ENCODE peak calls at places on chromosomes 11 and 22, in five cellular contexts. One of them, this sample, is unnamed.
A peak's percentile ranks its signal among the peaks of the same experiment; 100 is the strongest.

GRCh38 chr11:36512016-36512415 is 1.9 kb upstream of the TRAF6 start:
- DNase-seq in GM12878: no peak
- DNase-seq in K562: no peak
- DNase-seq in HEK293T: no peak
- DNase-seq in SK-N-SH: no peak
- DNase-seq in this sample: peak; percentile 58

GRCh38 chr22:37077802-37078448 is 26.4 kb downstream of the KCTD17 start:
- DNase-seq in GM12878: no peak
- DNase-seq in K562: peak; percentile 61
- DNase-seq in HEK293T: peak; percentile 91
- DNase-seq in SK-N-SH: peak; percentile 94
- DNase-seq in this sample: peak; percentile 29

GRCh38 chr11:113114452-113115027 is 153.3 kb downstream of the NCAM1 start:
- DNase-seq in GM12878: no peak
- DNase-seq in K562: peak; percentile 21
- DNase-seq in HEK293T: peak; percentile 65
- DNase-seq in SK-N-SH: peak; percentile 49
- DNase-seq in this sample: peak; percentile 3

GRCh38 chr22:18952022-18952421 is 15.9 kb upstream of the PRODH start:
- DNase-seq in GM12878: no peak
- DNase-seq in K562: no peak
- DNase-seq in HEK293T: no peak
- DNase-seq in SK-N-SH: no peak
- DNase-seq in this sample: no peak

GRCh38 chr11:65960824-65961266 is 689 bp upstream of the SART1 start:
- DNase-seq in GM12878: no peak
- DNase-seq in K562: no peak
- DNase-seq in HEK293T: no peak
- DNase-seq in SK-N-SH: no peak
- DNase-seq in this sample: no peak

GRCh38 chr11:8167796-8168195 is 1.0 kb downstream of the RIC3 start:
- DNase-seq in GM12878: no peak
- DNase-seq in K562: no peak
- DNase-seq in HEK293T: no peak
- DNase-seq in SK-N-SH: no peak
- DNase-seq in this sample: no peak

GRCh38 chr11:8352852-8353505 is 89.3 kb upstream of the LMO1 start:
- DNase-seq in GM12878: no peak
- DNase-seq in K562: no peak
- DNase-seq in HEK293T: no peak
- DNase-seq in SK-N-SH: no peak
- DNase-seq in this sample: no peak

GRCh38 chr11:4881860-4882500 is at the start of gene OR51T1:
- DNase-seq in GM12878: no peak
- DNase-seq in K562: peak; percentile 66
- DNase-seq in HEK293T: no peak
- DNase-seq in SK-N-SH: no peak
- DNase-seq in this sample: no peak

GRCh38 chr11:17906436-17906835 is 106.4 kb downstream of the SERGEF start:
- DNase-seq in GM12878: no peak
- DNase-seq in K562: peak; percentile 21
- DNase-seq in HEK293T: peak; percentile 34
- DNase-seq in SK-N-SH: peak; percentile 62
- DNase-seq in this sample: no peak

GRCh38 chr11:67436459-67437081 is 912 bp downstream of the PTPRCAP start:
- DNase-seq in GM12878: peak; percentile 75
- DNase-seq in K562: peak; percentile 85
- DNase-seq in HEK293T: no peak
- DNase-seq in SK-N-SH: no peak
- DNase-seq in this sample: no peak

GRCh38 chr11:110710520-110711381 is 1.5 kb downstream of the ARHGAP20 start:
- DNase-seq in GM12878: no peak
- DNase-seq in K562: no peak
- DNase-seq in HEK293T: peak; percentile 59
- DNase-seq in SK-N-SH: peak; percentile 47
- DNase-seq in this sample: peak; percentile 9

GRCh38 chr11:94740083-94740974 is 27.8 kb upstream of the AMOTL1 start:
- DNase-seq in GM12878: no peak
- DNase-seq in K562: no peak
- DNase-seq in HEK293T: peak; percentile 26
- DNase-seq in SK-N-SH: peak; percentile 89
- DNase-seq in this sample: no peak

GRCh38 chr11:17169876-17170275 is 37.9 kb downstream of the PIK3C2A start:
- DNase-seq in GM12878: no peak
- DNase-seq in K562: no peak
- DNase-seq in HEK293T: no peak
- DNase-seq in SK-N-SH: no peak
- DNase-seq in this sample: no peak

GRCh38 chr22:50705219-50705691 is 32.6 kb downstream of the SHANK3 start:
- DNase-seq in GM12878: no peak
- DNase-seq in K562: peak; percentile 61
- DNase-seq in HEK293T: no peak
- DNase-seq in SK-N-SH: peak; percentile 88
- DNase-seq in this sample: no peak

GRCh38 chr11:119125849-119126248 is 4.5 kb downstream of the HINFP start:
- DNase-seq in GM12878: no peak
- DNase-seq in K562: peak; percentile 19
- DNase-seq in HEK293T: no peak
- DNase-seq in SK-N-SH: no peak
- DNase-seq in this sample: no peak

GRCh38 chr11:9568854-9569587 is 4.4 kb upstream of the WEE1 start:
- DNase-seq in GM12878: no peak
- DNase-seq in K562: peak; percentile 44
- DNase-seq in HEK293T: no peak
- DNase-seq in SK-N-SH: peak; percentile 44
- DNase-seq in this sample: peak; percentile 97

GRCh38 chr11:23990346-23990745 is 506.5 kb upstream of the LUZP2 start:
- DNase-seq in GM12878: no peak
- DNase-seq in K562: no peak
- DNase-seq in HEK293T: no peak
- DNase-seq in SK-N-SH: no peak
- DNase-seq in this sample: no peak

GRCh38 chr11:122746050-122746478 is 90.5 kb downstream of the UBASH3B start:
- DNase-seq in GM12878: peak; percentile 87
- DNase-seq in K562: no peak
- DNase-seq in HEK293T: no peak
- DNase-seq in SK-N-SH: no peak
- DNase-seq in this sample: no peak

GRCh38 chr11:34394771-34395300 is 37.0 kb upstream of the ABTB2 start:
- DNase-seq in GM12878: no peak
- DNase-seq in K562: no peak
- DNase-seq in HEK293T: no peak
- DNase-seq in SK-N-SH: no peak
- DNase-seq in this sample: no peak

GRCh38 chr22:38850399-38850798 is 6.6 kb upstream of the NPTXR start:
- DNase-seq in GM12878: no peak
- DNase-seq in K562: no peak
- DNase-seq in HEK293T: no peak
- DNase-seq in SK-N-SH: no peak
- DNase-seq in this sample: no peak

GRCh38 chr22:38853149-38853548 is 9.3 kb upstream of the NPTXR start:
- DNase-seq in GM12878: no peak
- DNase-seq in K562: no peak
- DNase-seq in HEK293T: no peak
- DNase-seq in SK-N-SH: no peak
- DNase-seq in this sample: no peak

GRCh38 chr22:38852522-38852921 is 8.7 kb upstream of the NPTXR start:
- DNase-seq in GM12878: no peak
- DNase-seq in K562: no peak
- DNase-seq in HEK293T: no peak
- DNase-seq in SK-N-SH: no peak
- DNase-seq in this sample: no peak

GRCh38 chr22:38849816-38850215 is 6.0 kb upstream of the NPTXR start:
- DNase-seq in GM12878: no peak
- DNase-seq in K562: no peak
- DNase-seq in HEK293T: no peak
- DNase-seq in SK-N-SH: no peak
- DNase-seq in this sample: no peak

GRCh38 chr22:38850941-38851849 is 7.4 kb upstream of the NPTXR start:
- DNase-seq in GM12878: no peak
- DNase-seq in K562: peak; percentile 41
- DNase-seq in HEK293T: no peak
- DNase-seq in SK-N-SH: no peak
- DNase-seq in this sample: no peak
- TF ChIP-seq FOXM1 in GM12878: no peak
- TF ChIP-seq FOXM1 in K562: no peak
- TF ChIP-seq FOXM1 in HEK293T: no peak
- TF ChIP-seq FOXM1 in SK-N-SH: no peak
- TF ChIP-seq FOXM1 in this sample: no peak

GRCh38 chr11:19506803-19507466 is 205.7 kb upstream of the NAV2 start:
- DNase-seq in GM12878: no peak
- DNase-seq in K562: no peak
- DNase-seq in HEK293T: no peak
- DNase-seq in SK-N-SH: no peak
- DNase-seq in this sample: no peak

GRCh38 chr11:19508166-19508565 is 204.5 kb upstream of the NAV2 start:
- DNase-seq in GM12878: no peak
- DNase-seq in K562: peak; percentile 25
- DNase-seq in HEK293T: no peak
- DNase-seq in SK-N-SH: no peak
- DNase-seq in this sample: peak; percentile 77

GRCh38 chr11:19499999-19500398 is 212.6 kb upstream of the NAV2 start:
- DNase-seq in GM12878: no peak
- DNase-seq in K562: no peak
- DNase-seq in HEK293T: no peak
- DNase-seq in SK-N-SH: no peak
- DNase-seq in this sample: no peak

GRCh38 chr11:19498986-19499669 is 213.5 kb upstream of the NAV2 start:
- DNase-seq in GM12878: no peak
- DNase-seq in K562: no peak
- DNase-seq in HEK293T: no peak
- DNase-seq in SK-N-SH: no peak
- DNase-seq in this sample: no peak

DNA sequence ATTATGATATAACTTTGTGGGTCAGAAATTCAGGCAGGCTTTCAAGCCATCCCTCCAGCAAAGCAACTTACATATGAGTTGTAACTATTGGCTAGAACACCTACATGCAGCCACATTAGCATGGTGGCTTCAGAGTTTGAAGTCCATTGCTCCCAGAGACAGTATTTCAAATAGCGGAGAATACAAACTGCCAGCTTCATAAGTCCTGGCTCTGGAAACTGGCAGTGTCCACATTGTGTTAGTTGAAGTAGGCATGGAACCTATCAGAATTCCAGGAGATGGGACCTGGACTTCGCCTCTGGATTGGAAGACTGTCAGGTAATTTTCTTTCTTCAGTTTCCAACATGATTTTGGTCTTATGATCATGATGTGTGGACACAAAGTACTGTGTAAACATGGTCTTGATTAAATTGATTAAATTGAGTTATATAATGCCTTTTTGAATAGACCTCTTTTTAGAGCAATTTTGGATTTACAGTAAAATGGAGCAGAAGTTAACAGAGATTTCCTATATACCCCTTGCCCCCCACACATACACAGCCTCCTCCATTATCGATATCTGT is 209.9 kb upstream of the NAV2 start:
- DNase-seq in GM12878: no peak
- DNase-seq in K562: no peak
- DNase-seq in HEK293T: no peak
- DNase-seq in SK-N-SH: no peak
- DNase-seq in this sample: no peak
- TF ChIP-seq FOXM1 in GM12878: no peak
- TF ChIP-seq FOXM1 in K562: no peak
- TF ChIP-seq FOXM1 in HEK293T: no peak
- TF ChIP-seq FOXM1 in SK-N-SH: no peak
- TF ChIP-seq FOXM1 in this sample: no peak

GRCh38 chr11:44348721-44349120 is 38.8 kb upstream of the ALX4 start:
- DNase-seq in GM12878: no peak
- DNase-seq in K562: no peak
- DNase-seq in HEK293T: no peak
- DNase-seq in SK-N-SH: no peak
- DNase-seq in this sample: no peak

GRCh38 chr11:44348114-44348513 is 38.2 kb upstream of the ALX4 start:
- DNase-seq in GM12878: no peak
- DNase-seq in K562: no peak
- DNase-seq in HEK293T: no peak
- DNase-seq in SK-N-SH: no peak
- DNase-seq in this sample: no peak

GRCh38 chr11:44351006-44351660 is 41.2 kb upstream of the ALX4 start:
- DNase-seq in GM12878: peak; percentile 35
- DNase-seq in K562: no peak
- DNase-seq in HEK293T: no peak
- DNase-seq in SK-N-SH: no peak
- DNase-seq in this sample: no peak

GRCh38 chr11:44346983-44347382 is 37.0 kb upstream of the ALX4 start:
- DNase-seq in GM12878: no peak
- DNase-seq in K562: no peak
- DNase-seq in HEK293T: no peak
- DNase-seq in SK-N-SH: no peak
- DNase-seq in this sample: no peak

GRCh38 chr11:44349328-44349727 is 39.4 kb upstream of the ALX4 start:
- DNase-seq in GM12878: no peak
- DNase-seq in K562: no peak
- DNase-seq in HEK293T: no peak
- DNase-seq in SK-N-SH: no peak
- DNase-seq in this sample: no peak
- TF ChIP-seq FOXM1 in GM12878: no peak
- TF ChIP-seq FOXM1 in K562: no peak
- TF ChIP-seq FOXM1 in HEK293T: no peak
- TF ChIP-seq FOXM1 in SK-N-SH: no peak
- TF ChIP-seq FOXM1 in this sample: no peak

DNA sequence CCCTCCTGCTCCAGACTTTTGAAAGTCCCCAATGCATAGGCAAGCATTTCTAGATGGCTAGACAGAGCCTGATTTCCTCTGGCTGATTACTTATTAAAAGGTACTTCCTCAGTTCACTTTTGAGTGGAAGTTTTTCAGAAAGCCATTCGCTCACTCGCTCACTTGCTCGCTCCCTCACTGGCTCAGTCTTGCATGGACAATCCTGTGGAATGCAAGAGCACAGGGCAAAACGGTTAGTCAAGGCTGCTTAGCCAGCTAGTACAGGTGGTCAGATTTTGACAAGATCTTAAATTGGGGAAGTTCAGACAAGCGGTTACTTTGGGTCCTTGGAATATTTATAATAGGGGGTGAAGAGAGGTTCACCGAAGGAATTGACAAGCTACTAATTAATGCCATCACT is 101.0 kb downstream of the ARL14EP start:
- DNase-seq in GM12878: no peak
- DNase-seq in K562: no peak
- DNase-seq in HEK293T: no peak
- DNase-seq in SK-N-SH: no peak
- DNase-seq in this sample: no peak
- TF ChIP-seq FOXM1 in GM12878: no peak
- TF ChIP-seq FOXM1 in K562: no peak
- TF ChIP-seq FOXM1 in HEK293T: no peak
- TF ChIP-seq FOXM1 in SK-N-SH: no peak
- TF ChIP-seq FOXM1 in this sample: no peak